ENCODE peak calls at places on chromosomes 5 and 9, in eight cellular contexts. O is germinal center; D is right lobe of liver; Z is GM19239; X is effector memory CD4-positive, alpha-beta T cell; B is sigmoid colon; J is stimulated activated CD8-positive, alpha-beta memory T cell treated with anti-CD3 and anti-CD28 coated beads, Interleukin-12 subunit alpha, Interleukin-12 subunit beta, amount 100 ng/mL, for 1 hour; E is hepatocyte. N is an unnamed sample.

GRCh38 chr9:83425240-83425639 is 113.0 kb downstream of the FRMD3 start:
- DNase-seq in O (no peak), D (no peak), Z (no peak), X (no peak), B (no peak), J (no peak), E (peak), N (no peak)

GRCh38 chr9:112696461-112696860 is 21.5 kb downstream of the INIP start:
- DNase-seq in O (no peak), D (no peak), Z (no peak), X (no peak), B (no peak), J (no peak), E (no peak), N (no peak)

GRCh38 chr5:149610583-149611250 is 29.4 kb downstream of the ARHGEF37 start:
- DNase-seq in O (no peak), D (no peak), Z (no peak), X (no peak), B (no peak), J (no peak), E (no peak), N (no peak)

GRCh38 chr5:124923131-124923530 is 176.7 kb upstream of the ZNF608 start:
- DNase-seq in O (no peak), D (no peak), Z (no peak), X (no peak), B (no peak), J (no peak), E (peak), N (no peak)

GRCh38 chr9:116860509-116861120 is 173.5 kb downstream of the TRIM32 start:
- DNase-seq in O (peak), D (peak), Z (peak), X (no peak), B (peak), J (no peak), E (peak), N (no peak)

GRCh38 chr5:153660919-153661318 is 170.4 kb downstream of the GRIA1 start:
- DNase-seq in O (no peak), D (no peak), Z (no peak), X (no peak), B (no peak), J (no peak), E (no peak), N (no peak)

GRCh38 chr9:133423216-133423615 is 1.0 kb downstream of the ADAMTS13 start:
- DNase-seq in O (no peak), D (no peak), Z (no peak), X (no peak), B (no peak), J (no peak), E (no peak), N (no peak)

GRCh38 chr5:176735383-176736265 is 74.7 kb upstream of the UNC5A start:
- DNase-seq in O (no peak), D (no peak), Z (no peak), X (no peak), B (peak), J (no peak), E (no peak), N (no peak)

GRCh38 chr5:67029481-67029880 is 167.1 kb downstream of the CD180 start:
- DNase-seq in O (no peak), D (no peak), Z (no peak), X (no peak), B (no peak), J (no peak), E (no peak), N (no peak)

GRCh38 chr5:759781-760362 is 24.7 kb downstream of the ZDHHC11B start:
- DNase-seq in O (no peak), D (no peak), Z (no peak), X (no peak), B (peak), J (no peak), E (peak), N (no peak)

N was measured in KG1.